ENCODE peak calls at places on chromosome 21, in six cellular contexts. One of them, this sample, is unnamed.

GRCh38 chr21:42305707-42306147 is 9.5 kb downstream of the TFF3 start:
- DNase-seq in GM12891: no peak
- DNase-seq in GM12878: no peak
- DNase-seq in K562: no peak
- DNase-seq in H1: no peak
- DNase-seq in HepG2: no peak
- DNase-seq in this sample: no peak

GRCh38 chr21:38798481-38798882 is 7.2 kb upstream of the ETS2 start:
- DNase-seq in H1: no peak
- DNase-seq in HepG2: no peak
- DNase-seq in K562: peak; percentile 79
- DNase-seq in GM12878: no peak
- DNase-seq in GM12891: no peak
- DNase-seq in this sample: no peak

GRCh38 chr21:17466166-17466565 is 46.7 kb upstream of the CXADR start:
- DNase-seq in GM12878: no peak
- DNase-seq in HepG2: peak; percentile 51
- DNase-seq in K562: no peak
- DNase-seq in GM12891: no peak
- DNase-seq in H1: no peak
- DNase-seq in this sample: no peak

GRCh38 chr21:34983680-34984086 is 65.4 kb downstream of the RUNX1 start:
- DNase-seq in HepG2: no peak
- DNase-seq in GM12878: no peak
- DNase-seq in K562: peak; percentile 45
- DNase-seq in H1: no peak
- DNase-seq in GM12891: no peak
- DNase-seq in this sample: no peak

GRCh38 chr21:40706806-40707205 is 140.2 kb downstream of the DSCAM start:
- DNase-seq in GM12891: no peak
- DNase-seq in HepG2: no peak
- DNase-seq in GM12878: no peak
- DNase-seq in H1: no peak
- DNase-seq in K562: no peak
- DNase-seq in this sample: no peak

GRCh38 chr21:32386195-32386870 is 6.5 kb downstream of the URB1 start:
- DNase-seq in H1: no peak
- DNase-seq in K562: no peak
- DNase-seq in GM12878: no peak
- DNase-seq in GM12891: no peak
- DNase-seq in HepG2: no peak
- DNase-seq in this sample: no peak

GRCh38 chr21:32090961-32091360 is 187.9 kb downstream of the MIS18A start:
- DNase-seq in GM12878: no peak
- DNase-seq in HepG2: no peak
- DNase-seq in K562: no peak
- DNase-seq in H1: no peak
- DNase-seq in GM12891: no peak
- DNase-seq in this sample: no peak

GRCh38 chr21:14877581-14878228 is 187.1 kb downstream of the NRIP1 start:
- DNase-seq in GM12891: no peak
- DNase-seq in K562: no peak
- DNase-seq in H1: no peak
- DNase-seq in HepG2: peak; percentile 96
- DNase-seq in GM12878: no peak
- DNase-seq in this sample: no peak

GRCh38 chr21:25837545-25838263 is 102.9 kb downstream of the GABPA start:
- DNase-seq in K562: no peak
- DNase-seq in H1: no peak
- DNase-seq in GM12891: no peak
- DNase-seq in HepG2: no peak
- DNase-seq in GM12878: no peak
- DNase-seq in this sample: no peak

GRCh38 chr21:42495765-42496119 is 282 bp downstream of the RSPH1 start:
- DNase-seq in GM12878: no peak
- DNase-seq in H1: no peak
- DNase-seq in K562: no peak
- DNase-seq in HepG2: no peak
- DNase-seq in GM12891: no peak
- DNase-seq in this sample: no peak

GRCh38 chr21:38596264-38597042 is 98.2 kb upstream of the ERG start:
- DNase-seq in K562: no peak
- DNase-seq in HepG2: peak; percentile 12
- DNase-seq in GM12891: no peak
- DNase-seq in H1: no peak
- DNase-seq in GM12878: no peak
- DNase-seq in this sample: no peak

GRCh38 chr21:31895069-31895851 is 22.4 kb downstream of the HUNK start:
- DNase-seq in GM12891: no peak
- DNase-seq in K562: no peak
- DNase-seq in GM12878: no peak
- DNase-seq in H1: no peak
- DNase-seq in HepG2: peak; percentile 60
- DNase-seq in this sample: no peak

GRCh38 chr21:21921410-21922232 is 923.4 kb downstream of the NCAM2 start:
- DNase-seq in GM12878: no peak
- DNase-seq in K562: peak; percentile 13
- DNase-seq in GM12891: no peak
- DNase-seq in HepG2: no peak
- DNase-seq in H1: no peak
- DNase-seq in this sample: no peak

GRCh38 chr21:31730687-31731111 is 1.2 kb downstream of the SCAF4 start:
- DNase-seq in GM12878: no peak
- DNase-seq in K562: no peak
- DNase-seq in GM12891: no peak
- DNase-seq in HepG2: peak; percentile 12
- DNase-seq in H1: peak; percentile 79
- DNase-seq in this sample: no peak

GRCh38 chr21:17269760-17270159 is 243.1 kb upstream of the CXADR start:
- DNase-seq in HepG2: no peak
- DNase-seq in H1: no peak
- DNase-seq in GM12891: no peak
- DNase-seq in K562: no peak
- DNase-seq in GM12878: no peak
- DNase-seq in this sample: no peak

GRCh38 chr21:44301961-44302406 is 2.1 kb downstream of the PFKL start:
- DNase-seq in GM12878: no peak
- DNase-seq in HepG2: peak; percentile 16
- DNase-seq in K562: no peak
- DNase-seq in H1: no peak
- DNase-seq in GM12891: no peak
- DNase-seq in this sample: no peak

GRCh38 chr21:44301093-44301492 is 1.2 kb downstream of the PFKL start:
- DNase-seq in K562: no peak
- DNase-seq in GM12891: no peak
- DNase-seq in HepG2: no peak
- DNase-seq in H1: no peak
- DNase-seq in GM12878: no peak
- DNase-seq in this sample: no peak

GRCh38 chr21:44299458-44300261 is at the start of gene PFKL:
- DNase-seq in GM12878: peak; percentile 59
- DNase-seq in HepG2: peak; percentile 24
- DNase-seq in H1: peak; percentile 83
- DNase-seq in GM12891: peak; percentile 95
- DNase-seq in K562: peak; percentile 94
- DNase-seq in this sample: peak; percentile 94

GRCh38 chr21:44299085-44299457 is 782 bp upstream of the PFKL start:
- DNase-seq in H1: no peak
- DNase-seq in HepG2: no peak
- DNase-seq in K562: no peak
- DNase-seq in GM12891: no peak
- DNase-seq in GM12878: no peak
- DNase-seq in this sample: no peak

GRCh38 chr21:44300262-44300959 is 558 bp downstream of the PFKL start:
- DNase-seq in H1: peak; percentile 77
- DNase-seq in HepG2: peak; percentile 29
- DNase-seq in GM12891: peak; percentile 86
- DNase-seq in K562: peak; percentile 97
- DNase-seq in GM12878: no peak
- DNase-seq in this sample: peak; percentile 90
- TF ChIP-seq POLR2A in H1: no peak
- TF ChIP-seq POLR2A in HepG2: no peak
- TF ChIP-seq POLR2A in GM12891: no peak
- TF ChIP-seq POLR2A in K562: peak; percentile 67
- TF ChIP-seq POLR2A in GM12878: peak; percentile 53
- TF ChIP-seq POLR2A in this sample: no peak

GRCh38 chr21:29827647-29828046 is 112.1 kb downstream of the GRIK1 start:
- DNase-seq in H1: no peak
- DNase-seq in GM12878: no peak
- DNase-seq in GM12891: no peak
- DNase-seq in HepG2: no peak
- DNase-seq in K562: no peak
- DNase-seq in this sample: no peak

GRCh38 chr21:29825936-29826335 is 113.9 kb downstream of the GRIK1 start:
- DNase-seq in HepG2: no peak
- DNase-seq in GM12891: no peak
- DNase-seq in K562: no peak
- DNase-seq in GM12878: no peak
- DNase-seq in H1: no peak
- DNase-seq in this sample: no peak

GRCh38 chr21:29829514-29830255 is 110.1 kb downstream of the GRIK1 start:
- DNase-seq in HepG2: no peak
- DNase-seq in GM12878: no peak
- DNase-seq in GM12891: no peak
- DNase-seq in H1: no peak
- DNase-seq in K562: no peak
- DNase-seq in this sample: no peak

GRCh38 chr21:29832217-29832616 is 107.6 kb downstream of the GRIK1 start:
- DNase-seq in HepG2: no peak
- DNase-seq in H1: no peak
- DNase-seq in K562: no peak
- DNase-seq in GM12878: no peak
- DNase-seq in GM12891: no peak
- DNase-seq in this sample: no peak

DNA sequence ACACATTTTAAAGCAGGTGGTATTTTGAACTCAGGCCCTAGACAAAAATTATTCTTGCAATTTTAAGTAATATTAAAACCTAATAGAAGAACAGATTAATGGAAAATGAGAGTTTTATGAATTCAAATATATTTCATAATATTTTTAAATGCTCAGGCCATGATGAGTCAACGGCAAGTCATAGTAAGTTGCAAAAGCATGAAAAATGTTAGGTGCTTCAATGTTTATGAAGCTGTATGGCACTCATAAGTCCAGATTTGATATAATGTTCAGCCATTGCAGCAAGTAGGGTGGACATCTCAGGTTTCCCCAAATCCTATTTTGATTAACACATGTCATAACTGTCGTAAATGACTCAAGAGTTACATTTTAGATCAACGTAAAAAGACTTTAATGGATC is 112.6 kb downstream of the GRIK1 start:
- DNase-seq in GM12878: no peak
- DNase-seq in HepG2: no peak
- DNase-seq in H1: no peak
- DNase-seq in K562: no peak
- DNase-seq in GM12891: no peak
- DNase-seq in this sample: no peak
- TF ChIP-seq TAF1 in GM12878: no peak
- TF ChIP-seq TAF1 in HepG2: no peak
- TF ChIP-seq TAF1 in H1: no peak
- TF ChIP-seq TAF1 in K562: no peak
- TF ChIP-seq TAF1 in GM12891: no peak
- TF ChIP-seq TAF1 in this sample: no peak

DNA sequence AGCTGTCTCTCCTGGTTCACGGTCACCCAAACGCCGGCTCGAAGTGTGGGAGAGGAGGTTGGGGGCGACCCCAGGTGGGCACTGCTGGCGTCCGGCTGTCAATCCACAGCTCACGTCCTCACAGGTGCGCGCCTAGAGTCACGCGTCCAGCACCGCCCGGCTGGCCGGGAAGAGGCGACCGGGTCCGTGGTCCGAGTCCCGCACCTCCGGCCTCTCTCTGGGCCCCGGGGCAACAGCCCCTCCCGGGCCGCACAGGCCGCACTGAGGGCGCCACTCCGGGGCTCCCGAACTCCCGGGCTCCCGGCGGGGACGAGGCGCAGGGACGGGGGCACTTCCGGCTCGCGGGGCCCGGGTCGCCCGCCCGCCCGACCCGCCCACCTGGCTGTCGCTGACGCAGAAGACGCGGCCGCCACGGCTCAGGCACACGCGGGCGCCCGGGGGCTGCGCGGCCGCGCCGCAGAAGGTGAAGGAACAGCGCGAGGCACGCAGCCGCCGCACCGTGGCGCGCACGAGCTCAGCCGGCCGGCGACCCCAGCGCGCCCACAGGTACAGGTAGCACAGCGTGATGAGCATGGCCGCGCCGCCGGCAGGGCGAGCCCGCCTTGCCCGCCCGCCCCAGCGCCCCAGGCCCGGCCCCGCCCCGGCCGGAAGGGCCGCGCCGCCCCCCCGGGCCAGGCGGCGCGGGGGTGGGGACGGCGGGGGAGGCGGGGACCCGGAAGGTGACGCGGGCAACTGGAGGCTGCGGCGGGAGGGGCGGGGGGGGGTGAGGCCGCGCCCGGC is at the start of gene HLCS:
- DNase-seq in GM12878: no peak
- DNase-seq in HepG2: peak; percentile 59
- DNase-seq in K562: peak; percentile 94
- DNase-seq in H1: peak; percentile 75
- DNase-seq in GM12891: peak; percentile 76
- DNase-seq in this sample: peak; percentile 65
- TF ChIP-seq POLR2AphosphoS5 in GM12878: peak; percentile 29
- TF ChIP-seq POLR2AphosphoS5 in HepG2: no peak
- TF ChIP-seq POLR2AphosphoS5 in K562: no peak
- TF ChIP-seq POLR2AphosphoS5 in H1: no peak
- TF ChIP-seq POLR2AphosphoS5 in GM12891: peak; percentile 35
- TF ChIP-seq POLR2AphosphoS5 in this sample: no peak

DNA sequence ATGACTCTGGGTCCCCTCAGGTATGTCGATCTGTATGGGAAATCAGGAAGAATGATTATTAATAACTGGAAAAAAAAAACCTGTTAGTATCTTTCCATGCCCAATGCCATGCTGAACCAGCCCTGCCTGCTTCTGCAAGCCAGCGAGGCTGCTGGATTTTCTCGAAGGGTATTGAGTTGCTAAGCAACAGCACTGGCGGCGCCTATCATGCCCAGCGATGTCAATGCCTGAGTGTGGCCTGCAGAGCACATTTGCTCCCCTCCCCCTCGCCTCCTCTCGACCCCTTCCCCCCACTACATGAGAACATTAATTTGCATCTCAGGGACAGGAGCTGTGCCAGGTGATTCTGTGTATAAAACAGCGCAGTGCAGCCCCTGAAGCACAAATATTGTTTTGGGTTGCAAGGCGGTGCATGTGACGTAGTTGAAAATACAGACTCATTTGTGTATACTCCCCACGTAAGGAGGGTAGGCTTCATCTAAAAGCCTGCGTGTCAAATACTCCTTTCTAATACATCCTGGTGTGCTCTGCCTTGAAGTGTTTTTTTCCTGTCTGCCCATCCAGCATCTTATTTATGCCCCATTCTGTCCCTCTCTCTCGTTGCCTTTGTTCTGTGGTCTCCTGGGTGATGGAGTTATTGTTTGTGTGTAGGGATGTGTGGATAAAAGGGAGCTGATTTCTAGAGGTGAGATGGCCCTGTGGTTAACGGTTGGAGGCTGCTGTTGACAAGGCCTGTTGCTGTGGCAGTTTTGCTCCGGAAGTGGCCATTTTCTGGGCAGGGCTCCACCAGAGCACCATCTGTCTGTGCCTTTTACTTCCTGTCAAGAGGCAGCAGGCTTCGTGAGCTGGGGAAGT is 32.7 kb upstream of the ATP5PO start:
- DNase-seq in H1: peak; percentile 75
- DNase-seq in GM12891: no peak
- DNase-seq in K562: peak; percentile 60
- DNase-seq in HepG2: no peak
- DNase-seq in GM12878: peak; percentile 89
- DNase-seq in this sample: no peak
- TF ChIP-seq POLR2A in H1: peak; percentile 15
- TF ChIP-seq POLR2A in GM12891: peak; percentile 31
- TF ChIP-seq POLR2A in K562: no peak
- TF ChIP-seq POLR2A in HepG2: no peak
- TF ChIP-seq POLR2A in GM12878: peak; percentile 74
- TF ChIP-seq POLR2A in this sample: peak; percentile 69

This sample was measured in GM12892.